ENCODE peak calls at places on chromosomes 1 and 21, in seven cellular contexts. Q is heart left ventricle, X is ovary, V is left lung, R is upper lobe of right lung, B is GM12864, L is IMR-90. O is an unnamed sample.

GRCh38 chr1:229479660-229480399 is 28.3 kb downstream of the NUP133 start:
- DNase-seq in Q (no peak), L (no peak), R (no peak), V (no peak), B (peak; percentile 69), X (no peak), O (no peak)

GRCh38 chr1:67393240-67393639 is 37.0 kb downstream of the SERBP1 start:
- DNase-seq in L (no peak), Q (peak; percentile 47), V (no peak), B (no peak), R (no peak), X (no peak), O (peak; percentile 86)

GRCh38 chr1:167328762-167329483 is 108.2 kb downstream of the POU2F1 start:
- DNase-seq in B (peak; percentile 88), R (no peak), L (peak; percentile 0), V (no peak), Q (no peak), X (no peak), O (no peak)

GRCh38 chr1:98406346-98407088 is 255.0 kb upstream of the SNX7 start:
- DNase-seq in X (no peak), B (no peak), L (no peak), R (no peak), V (no peak), Q (no peak), O (no peak)

GRCh38 chr1:21294266-21295058 is 4.2 kb upstream of the ECE1 start:
- DNase-seq in V (peak; percentile 87), B (peak; percentile 91), R (no peak), L (no peak), Q (no peak), X (no peak), O (no peak)

GRCh38 chr1:214216779-214217178 is 64.2 kb upstream of the SMYD2 start:
- DNase-seq in X (no peak), Q (no peak), V (no peak), L (no peak), B (no peak), R (no peak), O (no peak)

GRCh38 chr1:243882276-243882675 is 32.2 kb upstream of the AKT3 start:
- DNase-seq in B (no peak), Q (no peak), L (peak; percentile 71), X (no peak), R (no peak), V (no peak), O (peak; percentile 60)

GRCh38 chr1:178599087-178599486 is 86.2 kb downstream of the TEX35 start:
- DNase-seq in Q (no peak), B (no peak), R (no peak), X (no peak), L (no peak), V (no peak), O (no peak)

GRCh38 chr1:73765551-73766233 is 432.3 kb downstream of the LRRIQ3 start:
- DNase-seq in B (no peak), Q (no peak), X (no peak), L (no peak), R (no peak), V (no peak), O (no peak)

GRCh38 chr1:183194527-183195145 is 8.6 kb downstream of the LAMC2 start:
- DNase-seq in L (no peak), B (peak; percentile 59), Q (no peak), X (no peak), V (no peak), R (no peak), O (no peak)

GRCh38 chr1:31447210-31447609 is 34.2 kb downstream of the SERINC2 start:
- DNase-seq in B (no peak), Q (no peak), R (no peak), X (no peak), L (no peak), V (no peak), O (peak; percentile 12)

GRCh38 chr1:164780863-164781262 is 221.9 kb downstream of the PBX1 start:
- DNase-seq in B (no peak), X (no peak), Q (peak; percentile 73), L (peak; percentile 94), R (no peak), V (no peak), O (peak; percentile 87)

GRCh38 chr1:36109041-36109679 is 15.9 kb downstream of the COL8A2 start:
- DNase-seq in X (no peak), V (no peak), R (no peak), L (peak; percentile 78), B (no peak), Q (no peak), O (peak; percentile 86)

GRCh38 chr1:240500681-240501080 is 111.3 kb downstream of the GREM2 start:
- DNase-seq in X (no peak), R (no peak), B (no peak), Q (no peak), V (no peak), L (no peak), O (no peak)

GRCh38 chr1:54750596-54750995 is 13.7 kb downstream of the PARS2 start:
- DNase-seq in B (no peak), Q (no peak), V (no peak), R (no peak), L (no peak), X (no peak), O (no peak)

GRCh38 chr1:41856361-41857285 is 62.1 kb downstream of the HIVEP3 start:
- DNase-seq in B (no peak), R (no peak), L (no peak), Q (no peak), X (peak; percentile 47), V (no peak), O (no peak)

GRCh38 chr1:179042700-179043099 is 17.0 kb downstream of the FAM20B start:
- DNase-seq in V (no peak), B (no peak), R (no peak), X (no peak), Q (no peak), L (no peak), O (no peak)

GRCh38 chr1:60572378-60572777 is 498.8 kb upstream of the C1orf87 start:
- DNase-seq in Q (no peak), X (no peak), R (no peak), B (no peak), L (no peak), V (no peak), O (no peak)

GRCh38 chr21:46004168-46004861 is 22.7 kb downstream of the COL6A1 start:
- DNase-seq in V (peak; percentile 72), B (no peak), X (peak; percentile 47), L (no peak), R (no peak), Q (no peak), O (no peak)

GRCh38 chr1:161720956-161721737 is at the start of gene FCRLB:
- DNase-seq in L (no peak), X (no peak), B (no peak), V (no peak), Q (no peak), R (no peak), O (no peak)

GRCh38 chr1:15797614-15798390 is 9.6 kb downstream of the UQCRHL start:
- DNase-seq in Q (no peak), L (peak; percentile 19), X (no peak), B (no peak), R (no peak), V (no peak), O (peak; percentile 64)

GRCh38 chr21:31566061-31566460 is 93.4 kb upstream of the SOD1 start:
- DNase-seq in R (no peak), L (no peak), X (no peak), B (no peak), V (no peak), Q (no peak), O (no peak)
- TF ChIP-seq CTCF in R (no peak), L (no peak), X (no peak), B (no peak), V (no peak), Q (no peak), O (no peak)

DNA sequence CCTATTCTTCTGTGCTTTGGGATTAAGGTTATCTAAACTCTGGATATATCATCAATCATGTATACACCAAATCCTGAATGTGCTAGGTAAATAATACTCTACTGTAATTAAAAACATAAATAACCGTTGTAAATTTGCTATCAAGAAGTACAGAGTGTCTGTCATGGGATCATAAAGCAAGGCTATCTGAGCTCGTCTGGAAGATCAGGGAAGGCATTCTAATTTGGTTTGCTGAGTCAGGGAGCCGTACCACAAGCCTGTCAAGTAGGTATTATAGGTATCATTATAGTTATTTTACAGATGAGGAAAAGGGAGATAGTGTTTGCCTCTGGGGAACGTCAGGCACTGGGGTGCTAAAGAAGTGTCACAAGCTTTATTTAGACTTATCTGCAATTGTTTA is 28.1 kb upstream of the RGS13 start:
- DNase-seq in V (no peak), Q (no peak), B (no peak), X (no peak), L (no peak), R (no peak), O (no peak)
- H3K4me3 ChIP-seq in V (no peak overlapping the region), Q (no peak overlapping the region), B (no peak overlapping the region), X (no peak overlapping the region), L (no peak overlapping the region), R (no peak overlapping the region), O (no peak overlapping the region)

GRCh38 chr21:21163904-21164303 is 165.7 kb downstream of the NCAM2 start:
- DNase-seq in L (peak; percentile 82), V (no peak), R (no peak), B (no peak), Q (peak; percentile 35), X (no peak), O (peak; percentile 78)
- TF ChIP-seq CTCF in L (peak; percentile 69), V (peak; percentile 53), R (peak; percentile 64), B (peak; percentile 36), Q (peak; percentile 64), X (peak; percentile 14), O (peak; percentile 58)

GRCh38 chr1:248842781-248843331 is 4.8 kb downstream of the ZNF672 start:
- DNase-seq in X (no peak), B (peak; percentile 60), V (no peak), L (no peak), R (no peak), Q (no peak), O (no peak)

GRCh38 chr1:248844526-248844925 is 6.5 kb downstream of the ZNF672 start:
- DNase-seq in Q (no peak), B (no peak), R (no peak), L (no peak), X (no peak), V (no peak), O (no peak)

GRCh38 chr1:248843687-248844086 is 5.7 kb downstream of the ZNF672 start:
- DNase-seq in V (no peak), R (no peak), B (no peak), L (no peak), Q (no peak), X (no peak), O (no peak)

GRCh38 chr1:248840946-248841345 is 2.9 kb downstream of the ZNF672 start:
- DNase-seq in R (no peak), V (no peak), B (no peak), L (no peak), X (no peak), Q (no peak), O (no peak)

DNA sequence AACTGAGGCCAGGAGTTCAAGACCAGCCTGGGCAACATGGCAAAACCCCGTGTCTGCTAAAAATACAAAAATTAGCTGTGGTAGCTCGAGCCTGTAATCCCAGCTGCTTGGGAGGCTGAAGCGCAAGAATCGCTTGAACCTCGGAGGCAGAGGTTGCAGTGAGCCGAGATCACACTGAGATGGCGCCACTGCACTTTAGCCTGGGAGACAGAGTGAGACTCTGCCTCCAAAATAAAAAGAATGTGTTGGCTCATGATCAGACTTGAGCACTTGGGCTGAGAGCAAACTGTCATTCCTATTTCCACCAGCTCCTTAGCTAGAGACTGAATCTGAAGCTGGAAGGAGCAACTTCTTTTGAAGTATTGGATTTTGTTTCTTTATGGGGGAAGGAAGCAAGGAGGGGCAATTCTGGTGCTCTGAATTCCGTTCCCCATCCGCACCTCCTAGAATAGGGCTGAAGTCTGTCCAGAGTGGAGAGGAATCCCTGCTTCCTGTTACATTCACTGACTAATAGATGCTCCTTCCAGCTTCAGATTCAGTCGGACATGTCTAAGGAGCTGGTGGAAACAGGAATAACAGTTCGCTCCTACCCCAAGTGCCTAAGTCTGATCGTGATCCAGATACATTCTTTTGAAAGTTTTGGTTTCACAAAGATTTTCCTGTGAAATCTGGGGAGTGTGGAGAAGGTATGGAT is 3.8 kb downstream of the ZNF672 start:
- DNase-seq in R (no peak), B (no peak), L (peak; percentile 65), V (no peak), X (no peak), Q (peak; percentile 50), O (peak; percentile 58)
- H3K4me3 ChIP-seq in R (no peak overlapping the region), B (no peak overlapping the region), L (no peak overlapping the region), V (no peak overlapping the region), X (no peak overlapping the region), Q (no peak overlapping the region), O (no peak overlapping the region)